ENCODE peak calls at places on chromosomes 11 and 22, in ten cellular contexts. O is activated naive CD8-positive, alpha-beta T cell treated with anti-CD3 and anti-CD28 coated beads, Interleukin-2, amount 50 U/mL, for 24 hours; T is AG09319; E is chondrocyte; N is activated T-helper 1 cell treated with anti-CD3 and anti-CD28 coated beads, Interleukin-2, amount 50 U/mL, for 16 hours; Y is stimulated activated CD4-positive, alpha-beta T cell treated with anti-CD3 and anti-CD28 coated beads, Interleukin-2, amount 100 ng/mL, for 24 hours; P is HS-5; J is activated gamma-delta T cell treated with Interleukin-2 at 50 U/mL for 16 hours; U is retinal pigment epithelial cell; C is colonic mucosa. R is an unnamed sample.

GRCh38 chr11:122044086-122044485 is 71.9 kb downstream of the BLID start:
- DNase-seq in U (no peak), N (no peak), T (no peak), Y (no peak), O (no peak), E (no peak), P (no peak), J (no peak), C (no peak), R (no peak)

GRCh38 chr11:130904380-130904779 is 11.9 kb downstream of the SNX19 start:
- DNase-seq in E (no peak), P (no peak), O (no peak), T (no peak), Y (no peak), N (no peak), C (no peak), U (no peak), J (no peak), R (no peak)

GRCh38 chr11:5605849-5606248 is 9.4 kb downstream of the TRIM6 start:
- DNase-seq in T (no peak), Y (no peak), P (no peak), U (peak; percentile 79), C (no peak), N (no peak), E (no peak), J (no peak), O (no peak), R (no peak)

GRCh38 chr11:2989551-2989950 is 2.6 kb downstream of the NAP1L4 start:
- DNase-seq in U (no peak), O (no peak), N (no peak), T (no peak), P (no peak), E (no peak), Y (no peak), C (no peak), J (no peak), R (no peak)

GRCh38 chr11:11946180-11946579 is 62.2 kb downstream of the DKK3 start:
- DNase-seq in U (no peak), O (no peak), E (no peak), Y (no peak), T (no peak), J (no peak), N (no peak), C (no peak), P (no peak), R (no peak)

GRCh38 chr11:110172666-110173065 is 79.5 kb downstream of the ZC3H12C start:
- DNase-seq in C (no peak), N (no peak), T (no peak), Y (no peak), E (no peak), P (no peak), U (no peak), O (no peak), J (no peak), R (no peak)

GRCh38 chr22:41757507-41757906 is 43.0 kb upstream of the CCDC134 start:
- DNase-seq in O (no peak), E (no peak), J (no peak), N (no peak), Y (no peak), C (no peak), T (no peak), P (no peak), U (no peak), R (no peak)

GRCh38 chr22:36366291-36366708 is 21.5 kb downstream of the MYH9 start:
- DNase-seq in E (no peak), P (no peak), J (no peak), Y (no peak), C (no peak), U (peak; percentile 82), T (no peak), O (no peak), N (no peak), R (no peak)

GRCh38 chr11:67400251-67400941 is 1.3 kb downstream of the PPP1CA start:
- DNase-seq in T (no peak), Y (peak; percentile 26), E (no peak), C (peak; percentile 53), U (no peak), N (no peak), O (no peak), J (no peak), P (no peak), R (no peak)

GRCh38 chr11:74278721-74279148 is 32.7 kb downstream of the P4HA3 start:
- DNase-seq in Y (no peak), C (no peak), J (no peak), E (no peak), N (no peak), T (peak; percentile 80), U (peak; percentile 96), O (no peak), P (peak; percentile 83), R (no peak)

GRCh38 chr11:128448487-128448886 is 138.9 kb downstream of the ETS1 start:
- DNase-seq in N (no peak), P (peak; percentile 53), U (peak; percentile 81), Y (no peak), E (no peak), T (no peak), O (no peak), C (peak; percentile 86), J (no peak), R (no peak)

R was measured in activated CD8-positive, alpha-beta memory T cell treated with anti-CD3 and anti-CD28 coated beads for 48 hours.